ENCODE peak calls at places on chromosomes 5 and 9, in five cellular contexts. T is substantia nigra; L is caudate nucleus; X is activated T-helper 2 cell treated with anti-CD3 and anti-CD28 coated beads, Interferon-gamma antibody, Interleukin-2, Interleukin-4, amounts not matched to agents 10 μg/mL and 5 μg/mL and 100 μg/mL, durations not matched to agents 14 hours and 24 hours and 36 hours; G is NCI-H1436. H is an unnamed sample.

GRCh38 chr5:1182633-1183423 is 18.6 kb upstream of the SLC6A19 start:
- DNase-seq in T (peak), L (peak), X (no peak), G (no peak), H (no peak)

GRCh38 chr5:151280443-151280842 is 23.1 kb downstream of the SLC36A3 start:
- DNase-seq in T (no peak), L (no peak), X (no peak), G (no peak), H (no peak)

GRCh38 chr5:149239917-149240316 is 31.7 kb upstream of the AFAP1L1 start:
- DNase-seq in T (no peak), L (no peak), X (no peak), G (no peak), H (no peak)

GRCh38 chr9:92749071-92749933 is 15.3 kb downstream of the BICD2 start:
- DNase-seq in T (peak), L (peak), X (no peak), G (no peak), H (no peak)

GRCh38 chr9:126675147-126675467 is 61.4 kb downstream of the LMX1B start:
- DNase-seq in T (no peak), L (no peak), X (no peak), G (no peak), H (no peak)

GRCh38 chr9:137064027-137064879 is 6.1 kb downstream of the SAPCD2 start:
- DNase-seq in T (peak), L (peak), X (peak), G (peak), H (no peak)

GRCh38 chr5:78738104-78738503 is 89.5 kb upstream of the LHFPL2 start:
- DNase-seq in T (no peak), L (no peak), X (no peak), G (no peak), H (no peak)

GRCh38 chr9:4680178-4680535 is 788 bp downstream of the CDC37L1 start:
- DNase-seq in T (no peak), L (no peak), X (no peak), G (no peak), H (no peak)

GRCh38 chr5:107388111-107388861 is 282.5 kb downstream of the EFNA5 start:
- DNase-seq in T (no peak), L (no peak), X (no peak), G (no peak), H (no peak)

GRCh38 chr9:83410701-83411100 is 127.5 kb downstream of the FRMD3 start:
- DNase-seq in T (no peak), L (no peak), X (no peak), G (no peak), H (no peak)

GRCh38 chr5:32290922-32291321 is 21.8 kb downstream of the MTMR12 start:
- DNase-seq in T (no peak), L (no peak), X (no peak), G (no peak), H (no peak)

GRCh38 chr9:115250646-115251045 is 132.7 kb upstream of the TNC start:
- DNase-seq in T (no peak), L (no peak), X (no peak), G (no peak), H (no peak)

GRCh38 chr5:39461007-39461682 is 36.4 kb upstream of the DAB2 start:
- DNase-seq in T (no peak), L (no peak), X (no peak), G (no peak), H (no peak)

H was measured in H1.